ENCODE peak calls at places on chromosomes 13 and 19, in seven cellular contexts. One of them, this sample, is unnamed.

GRCh38 chr19:52343548-52343947 is 7.5 kb downstream of the ZNF610 start:
- DNase-seq in SK-N-SH: peak
- DNase-seq in GM12878: no peak
- DNase-seq in HCT116: peak
- DNase-seq in K562: peak
- DNase-seq in H1: peak
- DNase-seq in HepG2: peak
- DNase-seq in this sample: peak

GRCh38 chr13:34391071-34391470 is 551.0 kb upstream of the NBEA start:
- DNase-seq in SK-N-SH: no peak
- DNase-seq in GM12878: no peak
- DNase-seq in HCT116: no peak
- DNase-seq in K562: no peak
- DNase-seq in H1: no peak
- DNase-seq in HepG2: no peak
- DNase-seq in this sample: no peak

GRCh38 chr13:89936256-89936655 is 1411.2 kb upstream of the MIR17HG start:
- DNase-seq in SK-N-SH: no peak
- DNase-seq in GM12878: no peak
- DNase-seq in HCT116: no peak
- DNase-seq in K562: no peak
- DNase-seq in H1: no peak
- DNase-seq in HepG2: no peak
- DNase-seq in this sample: no peak

GRCh38 chr19:44626067-44626624 is 12.8 kb downstream of the IGSF23 start:
- DNase-seq in SK-N-SH: no peak
- DNase-seq in GM12878: no peak
- DNase-seq in HCT116: peak
- DNase-seq in K562: no peak
- DNase-seq in H1: no peak
- DNase-seq in HepG2: peak
- DNase-seq in this sample: peak

GRCh38 chr19:17049711-17050280 is 23.2 kb upstream of the CPAMD8 start:
- DNase-seq in SK-N-SH: no peak
- DNase-seq in GM12878: no peak
- DNase-seq in HCT116: no peak
- DNase-seq in K562: no peak
- DNase-seq in H1: no peak
- DNase-seq in HepG2: no peak
- DNase-seq in this sample: no peak

GRCh38 chr19:34131100-34131499 is 41.2 kb upstream of the LSM14A start:
- DNase-seq in SK-N-SH: no peak
- DNase-seq in GM12878: no peak
- DNase-seq in HCT116: no peak
- DNase-seq in K562: no peak
- DNase-seq in H1: no peak
- DNase-seq in HepG2: no peak
- DNase-seq in this sample: no peak

GRCh38 chr19:6271251-6271650 is 8.5 kb downstream of the MLLT1 start:
- DNase-seq in SK-N-SH: peak
- DNase-seq in GM12878: no peak
- DNase-seq in HCT116: no peak
- DNase-seq in K562: peak
- DNase-seq in H1: no peak
- DNase-seq in HepG2: no peak
- DNase-seq in this sample: no peak

GRCh38 chr13:42735011-42735410 is 46.4 kb upstream of the FAM216B start:
- DNase-seq in SK-N-SH: no peak
- DNase-seq in GM12878: no peak
- DNase-seq in HCT116: no peak
- DNase-seq in K562: no peak
- DNase-seq in H1: no peak
- DNase-seq in HepG2: no peak
- DNase-seq in this sample: no peak

GRCh38 chr13:110341445-110342247 is 34.6 kb downstream of the COL4A2 start:
- DNase-seq in SK-N-SH: peak
- DNase-seq in GM12878: no peak
- DNase-seq in HCT116: no peak
- DNase-seq in K562: no peak
- DNase-seq in H1: no peak
- DNase-seq in HepG2: no peak
- DNase-seq in this sample: no peak

GRCh38 chr19:3507371-3508120 is 1.4 kb downstream of the FZR1 start:
- DNase-seq in SK-N-SH: peak
- DNase-seq in GM12878: no peak
- DNase-seq in HCT116: no peak
- DNase-seq in K562: peak
- DNase-seq in H1: peak
- DNase-seq in HepG2: peak
- DNase-seq in this sample: no peak

GRCh38 chr19:18980432-18981020 is 39.5 kb upstream of the HOMER3 start:
- DNase-seq in SK-N-SH: no peak
- DNase-seq in GM12878: no peak
- DNase-seq in HCT116: no peak
- DNase-seq in K562: no peak
- DNase-seq in H1: no peak
- DNase-seq in HepG2: no peak
- DNase-seq in this sample: no peak

GRCh38 chr19:48633148-48634035 is 3.8 kb downstream of the DBP start:
- DNase-seq in SK-N-SH: no peak
- DNase-seq in GM12878: no peak
- DNase-seq in HCT116: no peak
- DNase-seq in K562: peak
- DNase-seq in H1: no peak
- DNase-seq in HepG2: no peak
- DNase-seq in this sample: no peak

GRCh38 chr19:19696386-19696785 is 27.7 kb downstream of the ZNF101 start:
- DNase-seq in SK-N-SH: no peak
- DNase-seq in GM12878: no peak
- DNase-seq in HCT116: no peak
- DNase-seq in K562: no peak
- DNase-seq in H1: no peak
- DNase-seq in HepG2: no peak
- DNase-seq in this sample: no peak

GRCh38 chr19:5789201-5789795 is 1.7 kb downstream of the DUS3L start:
- DNase-seq in SK-N-SH: peak
- DNase-seq in GM12878: no peak
- DNase-seq in HCT116: no peak
- DNase-seq in K562: no peak
- DNase-seq in H1: no peak
- DNase-seq in HepG2: no peak
- DNase-seq in this sample: no peak

GRCh38 chr19:13849991-13850909 is 26.7 kb upstream of the NANOS3 start:
- DNase-seq in SK-N-SH: peak
- DNase-seq in GM12878: no peak
- DNase-seq in HCT116: no peak
- DNase-seq in K562: peak
- DNase-seq in H1: peak
- DNase-seq in HepG2: peak
- DNase-seq in this sample: no peak

GRCh38 chr19:3375221-3376088 is 9.1 kb downstream of the NFIC start:
- DNase-seq in SK-N-SH: peak
- DNase-seq in GM12878: no peak
- DNase-seq in HCT116: no peak
- DNase-seq in K562: peak
- DNase-seq in H1: no peak
- DNase-seq in HepG2: no peak
- DNase-seq in this sample: no peak

GRCh38 chr19:43450545-43450997 is 14.8 kb downstream of the LYPD3 start:
- DNase-seq in SK-N-SH: no peak
- DNase-seq in GM12878: no peak
- DNase-seq in HCT116: no peak
- DNase-seq in K562: no peak
- DNase-seq in H1: no peak
- DNase-seq in HepG2: no peak
- DNase-seq in this sample: no peak

DNA sequence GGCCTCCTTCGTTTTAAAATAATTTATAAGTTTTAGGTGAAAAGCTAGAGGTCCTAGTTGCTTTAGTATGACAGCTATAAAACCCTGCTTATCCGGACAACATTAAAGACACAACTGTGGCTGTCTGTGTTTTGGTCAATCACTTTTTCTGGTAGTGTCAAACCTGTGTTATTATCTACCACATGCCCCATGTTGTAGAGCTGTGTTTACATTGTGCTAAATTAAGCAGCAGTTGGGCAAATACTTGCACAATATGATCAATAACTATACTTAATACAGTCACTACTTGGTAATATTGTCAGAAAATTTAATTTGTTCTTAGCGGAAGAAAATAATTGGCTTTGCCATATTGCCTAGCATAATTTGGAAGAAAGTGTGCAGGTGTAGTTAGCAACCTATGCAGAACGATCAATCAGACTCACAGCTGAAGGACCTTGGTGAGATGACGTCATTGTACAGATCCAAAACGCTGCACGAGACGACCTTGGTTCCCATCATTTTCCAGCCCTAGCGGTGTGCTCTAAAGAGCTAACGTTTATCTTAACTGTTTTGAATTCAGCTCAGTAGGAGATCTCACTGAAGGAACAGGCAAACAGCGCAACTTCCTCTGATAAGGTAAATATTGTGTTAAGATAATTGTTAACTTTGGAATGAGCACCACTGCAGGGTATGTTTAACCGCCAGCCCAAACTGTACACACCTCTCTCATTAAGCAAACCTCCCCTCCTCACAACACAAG is 476.6 kb downstream of the IRS2 start:
- DNase-seq in SK-N-SH: no peak
- DNase-seq in GM12878: no peak
- DNase-seq in HCT116: no peak
- DNase-seq in K562: no peak
- DNase-seq in H1: no peak
- DNase-seq in HepG2: peak
- DNase-seq in this sample: no peak
- TF ChIP-seq JUND in SK-N-SH: no peak
- TF ChIP-seq JUND in GM12878: no peak
- TF ChIP-seq JUND in HCT116: no peak
- TF ChIP-seq JUND in K562: no peak
- TF ChIP-seq JUND in H1: no peak
- TF ChIP-seq JUND in HepG2: peak
- TF ChIP-seq JUND in this sample: no peak

DNA sequence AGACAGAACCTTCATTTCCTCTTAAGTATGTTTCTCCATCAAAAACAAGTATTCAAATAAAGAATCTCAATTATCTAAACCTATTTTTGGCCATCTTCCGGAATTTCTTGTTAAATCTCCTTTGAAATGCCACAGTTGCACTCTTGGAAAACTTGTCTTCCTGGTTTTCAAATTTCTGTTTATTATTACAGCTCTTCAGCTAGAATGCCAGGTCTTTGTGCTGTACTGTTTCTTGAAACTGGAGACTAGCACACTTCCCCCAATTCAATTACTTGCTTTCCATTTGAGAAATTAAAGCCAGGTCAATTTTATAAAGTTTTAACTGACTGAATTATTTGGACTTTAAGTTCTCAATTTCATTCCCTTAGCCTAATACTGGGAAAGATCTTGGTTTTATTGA is 10.2 kb downstream of the KCNRG start:
- DNase-seq in SK-N-SH: no peak
- DNase-seq in GM12878: no peak
- DNase-seq in HCT116: no peak
- DNase-seq in K562: no peak
- DNase-seq in H1: no peak
- DNase-seq in HepG2: no peak
- DNase-seq in this sample: peak
- TF ChIP-seq JUND in SK-N-SH: no peak
- TF ChIP-seq JUND in GM12878: no peak
- TF ChIP-seq JUND in HCT116: no peak
- TF ChIP-seq JUND in K562: no peak
- TF ChIP-seq JUND in H1: no peak
- TF ChIP-seq JUND in HepG2: no peak
- TF ChIP-seq JUND in this sample: no peak

GRCh38 chr13:31755211-31755610 is 15.9 kb downstream of the RXFP2 start:
- DNase-seq in SK-N-SH: no peak
- DNase-seq in GM12878: no peak
- DNase-seq in HCT116: no peak
- DNase-seq in K562: no peak
- DNase-seq in H1: no peak
- DNase-seq in HepG2: no peak
- DNase-seq in this sample: no peak

GRCh38 chr13:31761951-31762350 is 22.6 kb downstream of the RXFP2 start:
- DNase-seq in SK-N-SH: no peak
- DNase-seq in GM12878: no peak
- DNase-seq in HCT116: no peak
- DNase-seq in K562: no peak
- DNase-seq in H1: no peak
- DNase-seq in HepG2: no peak
- DNase-seq in this sample: no peak

GRCh38 chr13:31755803-31756212 is 16.5 kb downstream of the RXFP2 start:
- DNase-seq in SK-N-SH: no peak
- DNase-seq in GM12878: no peak
- DNase-seq in HCT116: no peak
- DNase-seq in K562: no peak
- DNase-seq in H1: no peak
- DNase-seq in HepG2: no peak
- DNase-seq in this sample: no peak

GRCh38 chr13:31756346-31756745 is 17.0 kb downstream of the RXFP2 start:
- DNase-seq in SK-N-SH: no peak
- DNase-seq in GM12878: no peak
- DNase-seq in HCT116: no peak
- DNase-seq in K562: no peak
- DNase-seq in H1: no peak
- DNase-seq in HepG2: no peak
- DNase-seq in this sample: no peak
- TF ChIP-seq JUND in SK-N-SH: peak
- TF ChIP-seq JUND in GM12878: no peak
- TF ChIP-seq JUND in HCT116: no peak
- TF ChIP-seq JUND in K562: no peak
- TF ChIP-seq JUND in H1: no peak
- TF ChIP-seq JUND in HepG2: no peak
- TF ChIP-seq JUND in this sample: no peak

DNA sequence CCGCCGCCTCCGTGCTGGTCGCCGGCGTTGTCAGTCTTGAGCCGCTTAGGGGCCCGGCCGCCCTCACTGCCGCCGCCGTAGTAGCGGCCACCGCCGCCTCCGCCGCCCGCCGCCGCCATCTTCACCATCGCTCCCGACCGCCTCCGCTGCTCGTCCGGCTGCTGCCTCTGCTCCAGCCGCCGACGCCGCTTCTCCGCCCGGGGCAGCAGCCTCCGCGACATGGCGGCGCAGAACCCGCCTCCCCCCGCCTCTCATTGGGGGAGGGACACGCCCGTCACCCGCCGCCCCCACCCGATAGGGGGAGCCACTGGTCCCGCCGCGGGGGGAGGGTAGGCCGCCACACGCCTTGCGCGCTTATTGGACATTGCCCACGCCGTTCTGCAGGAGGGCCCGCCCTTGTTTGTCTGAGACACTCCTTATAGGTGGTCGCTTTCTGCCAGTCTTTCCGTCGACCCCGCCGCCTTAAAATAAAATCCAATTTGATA is at the start of gene HNRNPL:
- DNase-seq in SK-N-SH: peak
- DNase-seq in GM12878: no peak
- DNase-seq in HCT116: no peak
- DNase-seq in K562: peak
- DNase-seq in H1: peak
- DNase-seq in HepG2: no peak
- DNase-seq in this sample: no peak
- TF ChIP-seq JUND in SK-N-SH: no peak
- TF ChIP-seq JUND in GM12878: no peak
- TF ChIP-seq JUND in HCT116: no peak
- TF ChIP-seq JUND in K562: peak
- TF ChIP-seq JUND in H1: no peak
- TF ChIP-seq JUND in HepG2: no peak
- TF ChIP-seq JUND in this sample: no peak